ENCODE peak calls at places on chromosomes 2 and 18, in four cellular contexts. Q is psoas muscle, N is NCI-H345, E is fibroblast of the conjunctiva. K is an unnamed sample.
A peak's percentile ranks its signal among the peaks of the same experiment; 100 is the strongest.

GRCh38 chr18:59917422-59917821 is 17.6 kb downstream of the PMAIP1 start:
- DNase-seq in E (no peak), N (no peak), Q (no peak), K (no peak)

GRCh38 chr2:119198267-119198840 is 25.3 kb upstream of the STEAP3 start:
- DNase-seq in E (no peak), Q (no peak), N (no peak), K (no peak)

GRCh38 chr2:236962816-236963215 is 122.9 kb upstream of the COPS8 start:
- DNase-seq in E (no peak), Q (no peak), N (no peak), K (no peak)

GRCh38 chr2:3558205-3559014 is at the start of gene RNASEH1:
- DNase-seq in E (peak; percentile 97), N (peak; percentile 99), Q (peak; percentile 99), K (peak; percentile 91)

GRCh38 chr2:240214790-240215675 is 74.6 kb upstream of the OTOS start:
- DNase-seq in Q (no peak), N (no peak), E (no peak), K (no peak)

GRCh38 chr2:237636578-237636977 is 9.2 kb downstream of the LRRFIP1 start:
- DNase-seq in E (no peak), Q (no peak), N (no peak), K (no peak)

GRCh38 chr2:205612661-205613060 is 69.6 kb upstream of the NRP2 start:
- DNase-seq in N (no peak), E (no peak), Q (no peak), K (no peak)

GRCh38 chr2:239222346-239223028 is 178.3 kb downstream of the HDAC4 start:
- DNase-seq in N (no peak), E (peak; percentile 76), Q (no peak), K (no peak)

GRCh38 chr2:121408641-121409040 is 122.0 kb upstream of the RNU4ATAC start:
- DNase-seq in E (no peak), N (no peak), Q (no peak), K (no peak)

GRCh38 chr2:84212611-84213314 is 246.3 kb downstream of the SUCLG1 start:
- DNase-seq in Q (no peak), E (no peak), N (no peak), K (no peak)

GRCh38 chr2:138013651-138014050 is 49.4 kb downstream of the HNMT start:
- DNase-seq in N (no peak), Q (no peak), E (no peak), K (no peak)

GRCh38 chr2:20170646-20171250 is 54.2 kb downstream of the SDC1 start:
- DNase-seq in Q (no peak), N (no peak), E (no peak), K (no peak)

GRCh38 chr2:128710242-128710641 is 391.6 kb upstream of the HS6ST1 start:
- DNase-seq in E (no peak), Q (no peak), N (no peak), K (no peak)

GRCh38 chr2:121355488-121355887 is 70.5 kb upstream of the TFCP2L1 start:
- DNase-seq in E (no peak), N (peak; percentile 54), Q (no peak), K (peak; percentile 37)

GRCh38 chr2:204487447-204488229 is 57.6 kb upstream of the PARD3B start:
- DNase-seq in N (no peak), Q (no peak), E (no peak), K (no peak)

GRCh38 chr2:85527787-85528186 is 11.2 kb upstream of the MAT2A start:
- DNase-seq in Q (no peak), N (no peak), E (no peak), K (no peak)

GRCh38 chr2:60818272-60818671 is 62.2 kb downstream of the PAPOLG start:
- DNase-seq in E (no peak), Q (no peak), N (no peak), K (no peak)

GRCh38 chr2:217475791-217476190 is 527.0 kb downstream of the TNS1 start:
- DNase-seq in N (no peak), E (no peak), Q (no peak), K (no peak)

GRCh38 chr18:23106575-23106974 is 28.7 kb upstream of the CABLES1 start:
- DNase-seq in Q (no peak), N (no peak), E (no peak), K (no peak)

GRCh38 chr2:38417745-38418689 is 40.9 kb upstream of the ATL2 start:
- DNase-seq in Q (no peak), N (no peak), E (no peak), K (no peak)

GRCh38 chr2:18971628-18972027 is 382.3 kb upstream of the NT5C1B start:
- DNase-seq in N (no peak), Q (no peak), E (no peak), K (no peak)

GRCh38 chr2:106163948-106164580 is 30.0 kb downstream of the UXS1 start:
- DNase-seq in Q (no peak), E (no peak), N (no peak), K (no peak)

GRCh38 chr18:59484796-59485328 is 125.8 kb upstream of the LMAN1 start:
- DNase-seq in Q (no peak), N (no peak), E (peak; percentile 81), K (no peak)

GRCh38 chr2:213411582-213412289 is 127.5 kb downstream of the SPAG16 start:
- DNase-seq in N (no peak), E (no peak), Q (no peak), K (no peak)

K was measured in NCI-H1092.